ENCODE peak calls at places on chromosomes 7 and 10, in six cellular contexts. U, L, C, S, X and J are unnamed samples.

GRCh38 chr7:24917510-24918239 is 62.3 kb downstream of the OSBPL3 start:
- DNase-seq in U (peak), L (no peak), C (no peak), S (no peak), X (no peak), J (no peak)

GRCh38 chr10:33008499-33009243 is 50.6 kb upstream of the ITGB1 start:
- DNase-seq in U (peak), L (peak), C (peak), S (peak), X (peak), J (peak)

GRCh38 chr10:70054902-70055301 is 2.3 kb downstream of the MACROH2A2 start:
- DNase-seq in U (no peak), L (no peak), C (no peak), S (no peak), X (no peak), J (no peak)

GRCh38 chr7:109864263-109864662 is 1226.7 kb upstream of the LRRN3 start:
- DNase-seq in U (no peak), L (no peak), C (no peak), S (no peak), X (no peak), J (no peak)

GRCh38 chr10:132681858-132682755 is 103.8 kb downstream of the NKX6-2 start:
- DNase-seq in U (no peak), L (no peak), C (no peak), S (no peak), X (no peak), J (no peak)

GRCh38 chr10:106680061-106680460 is 484.4 kb downstream of the SORCS1 start:
- DNase-seq in U (no peak), L (no peak), C (no peak), S (no peak), X (no peak), J (no peak)

GRCh38 chr10:33559105-33559504 is 224.6 kb upstream of the NRP1 start:
- DNase-seq in U (no peak), L (peak), C (no peak), S (no peak), X (no peak), J (no peak)

GRCh38 chr7:54629771-54630170 is 87.6 kb downstream of the VSTM2A start:
- DNase-seq in U (no peak), L (no peak), C (no peak), S (no peak), X (no peak), J (no peak)

GRCh38 chr7:27192546-27193334 is 7.2 kb downstream of the HOXA13 start:
- DNase-seq in U (peak), L (peak), C (no peak), S (no peak), X (no peak), J (no peak)
- TF ChIP-seq JUND in U (no peak), L (no peak), C (no peak), S (no peak), X (no peak), J (no peak)

GRCh38 chr10:86770412-86770960 is 14.1 kb downstream of the BMPR1A start:
- DNase-seq in U (no peak), L (no peak), C (no peak), S (no peak), X (peak), J (no peak)
- TF ChIP-seq JUND in U (no peak), L (no peak), C (no peak), S (no peak), X (no peak), J (no peak)

DNA sequence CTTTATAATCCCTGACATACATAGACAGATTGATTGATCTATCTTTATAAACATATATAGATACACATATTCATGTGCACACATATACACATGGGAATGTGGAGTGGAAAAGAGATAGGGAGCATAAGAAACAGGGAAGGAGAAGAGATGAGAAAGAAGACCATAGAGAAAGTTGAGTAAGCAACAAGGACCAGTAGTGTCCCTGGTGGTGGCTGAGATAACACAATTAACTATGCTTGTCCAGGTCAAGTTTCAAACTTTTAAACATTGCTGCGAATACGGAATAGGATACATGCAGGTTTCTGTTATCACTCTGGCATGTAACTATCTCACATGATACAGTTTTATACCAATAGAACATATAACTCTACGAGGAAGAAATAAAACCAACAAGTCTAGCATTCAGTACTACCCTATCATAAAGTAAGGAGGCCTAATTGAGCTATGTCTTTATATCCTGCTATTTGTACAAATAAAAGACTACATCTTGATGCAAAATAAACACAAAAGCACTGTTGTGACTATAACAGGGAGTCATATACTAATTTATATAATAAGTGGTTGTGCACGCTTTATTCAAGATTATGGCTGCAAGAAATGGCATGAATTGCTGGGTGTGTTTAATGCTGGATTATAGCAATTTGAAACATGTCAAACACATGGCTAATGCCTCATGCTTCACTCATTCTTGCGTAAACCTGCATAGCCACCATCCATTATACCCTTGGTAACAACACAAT is 8.0 kb downstream of the FOXP2 start:
- DNase-seq in U (no peak), L (no peak), C (peak), S (no peak), X (no peak), J (no peak)
- TF ChIP-seq JUND in U (no peak), L (no peak), C (no peak), S (no peak), X (no peak), J (no peak)

GRCh38 chr10:3497581-3497980 is 287.4 kb downstream of the KLF6 start:
- DNase-seq in U (no peak), L (no peak), C (no peak), S (no peak), X (no peak), J (no peak)

GRCh38 chr10:3495281-3495680 is 289.7 kb downstream of the KLF6 start:
- DNase-seq in U (no peak), L (no peak), C (no peak), S (no peak), X (no peak), J (no peak)

GRCh38 chr10:3494131-3494878 is 290.7 kb downstream of the KLF6 start:
- DNase-seq in U (no peak), L (no peak), C (no peak), S (no peak), X (no peak), J (no peak)

GRCh38 chr10:3494879-3495230 is 290.2 kb downstream of the KLF6 start:
- DNase-seq in U (no peak), L (no peak), C (no peak), S (no peak), X (no peak), J (no peak)

GRCh38 chr10:3496138-3496537 is 288.9 kb downstream of the KLF6 start:
- DNase-seq in U (no peak), L (no peak), C (no peak), S (no peak), X (no peak), J (no peak)
- TF ChIP-seq JUND in U (no peak), L (no peak), C (no peak), S (no peak), X (no peak), J (no peak)

GRCh38 chr7:40297741-40298311 is 163.0 kb downstream of the SUGCT start:
- DNase-seq in U (no peak), L (no peak), C (no peak), S (no peak), X (no peak), J (no peak)
- TF ChIP-seq JUND in U (no peak), L (peak), C (no peak), S (no peak), X (no peak), J (no peak)

GRCh38 chr10:4488924-4489323 is 337.1 kb upstream of the AKR1E2 start:
- DNase-seq in U (no peak), L (no peak), C (no peak), S (no peak), X (no peak), J (no peak)
- TF ChIP-seq JUND in U (no peak), L (no peak), C (no peak), S (no peak), X (no peak), J (no peak)

GRCh38 chr7:31783221-31783620 is 96.2 kb downstream of the PPP1R17 start:
- DNase-seq in U (no peak), L (no peak), C (no peak), S (no peak), X (no peak), J (no peak)

GRCh38 chr7:31776616-31777015 is 89.6 kb downstream of the PPP1R17 start:
- DNase-seq in U (no peak), L (no peak), C (no peak), S (no peak), X (no peak), J (no peak)

GRCh38 chr7:31775511-31775910 is 88.5 kb downstream of the PPP1R17 start:
- DNase-seq in U (no peak), L (no peak), C (no peak), S (no peak), X (no peak), J (no peak)

GRCh38 chr7:31782411-31782991 is 95.5 kb downstream of the PPP1R17 start:
- DNase-seq in U (no peak), L (peak), C (peak), S (peak), X (peak), J (peak)

DNA sequence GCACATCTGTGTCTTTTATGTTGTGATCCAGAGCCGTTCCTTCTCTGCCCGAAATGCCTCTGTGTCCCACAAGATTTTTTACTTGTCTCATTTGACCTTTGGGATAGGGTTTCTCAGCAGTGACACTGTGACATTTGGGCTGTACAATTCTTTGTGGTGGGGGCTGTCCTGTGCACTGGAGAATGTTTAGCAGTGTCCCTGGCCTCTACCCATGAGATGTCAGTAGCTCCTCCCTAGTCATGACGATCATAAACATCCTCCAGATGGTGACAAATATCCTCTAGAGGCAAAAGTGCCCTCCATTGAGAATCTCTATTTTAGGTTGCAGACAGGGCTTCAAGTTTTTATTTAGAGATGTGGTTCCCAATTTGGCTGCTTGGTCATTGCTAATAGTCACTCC is 91.3 kb downstream of the PPP1R17 start:
- DNase-seq in U (no peak), L (no peak), C (no peak), S (no peak), X (no peak), J (no peak)
- TF ChIP-seq JUND in U (no peak), L (no peak), C (no peak), S (no peak), X (no peak), J (no peak)